ENCODE peak calls at places on chromosomes 13 and 19, in eight cellular contexts. C is non-pigmented ciliary epithelial cell; N is progenitor cell of endocrine pancreas; D is MG63; M is NCI-H1092 treated with DMSO at 0.1 percent for 48 hours; X is activated T-cell treated with anti-CD3 and anti-CD28 coated beads, Interleukin-2, amount 50 U/mL, for 1 hour; Q is T-helper 1 cell; O is adipocyte. S is an unnamed sample.

GRCh38 chr13:47110141-47110540 is 213.3 kb upstream of the HTR2A start:
- DNase-seq in C (no peak), Q (no peak), O (no peak), X (no peak), D (no peak), M (no peak), N (no peak), S (no peak)

GRCh38 chr13:114131581-114132418 is 623 bp downstream of the RASA3 start:
- DNase-seq in O (peak; percentile 64), C (no peak), D (peak; percentile 25), Q (peak; percentile 31), X (peak; percentile 56), M (peak; percentile 49), N (peak; percentile 42), S (no peak)

GRCh38 chr19:28505134-28505533 is 707.8 kb downstream of the UQCRFS1 start:
- DNase-seq in Q (no peak), N (no peak), X (no peak), C (no peak), M (no peak), O (no peak), D (no peak), S (no peak)

GRCh38 chr19:32878988-32879387 is 9.4 kb upstream of the SLC7A9 start:
- DNase-seq in N (no peak), D (no peak), O (no peak), X (no peak), M (no peak), C (no peak), Q (no peak), S (peak; percentile 28)

GRCh38 chr13:95099541-95099940 is 201.7 kb downstream of the ABCC4 start:
- DNase-seq in Q (no peak), X (no peak), N (no peak), C (peak; percentile 46), D (no peak), O (no peak), M (no peak), S (no peak)

GRCh38 chr19:47240996-47241918 is 10.3 kb upstream of the BBC3 start:
- DNase-seq in Q (peak; percentile 89), C (no peak), X (peak; percentile 87), D (peak; percentile 70), M (no peak), O (peak; percentile 84), N (peak; percentile 71), S (peak; percentile 75)

GRCh38 chr13:51478418-51479198 is 25.8 kb upstream of the INTS6 start:
- DNase-seq in Q (no peak), C (no peak), D (no peak), X (no peak), M (no peak), N (no peak), O (no peak), S (no peak)

GRCh38 chr19:58129284-58129683 is 21.3 kb downstream of the ZNF329 start:
- DNase-seq in M (no peak), O (no peak), C (no peak), D (no peak), X (no peak), Q (no peak), N (no peak), S (no peak)

GRCh38 chr19:54399189-54399588 is 16.1 kb upstream of the TTYH1 start:
- DNase-seq in N (no peak), Q (no peak), O (no peak), X (no peak), C (no peak), D (no peak), M (no peak), S (no peak)

GRCh38 chr19:30227661-30228112 is 144.5 kb upstream of the ZNF536 start:
- DNase-seq in N (peak; percentile 73), X (no peak), Q (peak; percentile 9), M (no peak), D (peak; percentile 77), O (peak; percentile 89), C (no peak), S (no peak)

GRCh38 chr19:6097911-6098310 is 12.4 kb downstream of the RFX2 start:
- DNase-seq in C (no peak), M (no peak), N (no peak), D (no peak), O (no peak), Q (no peak), X (no peak), S (no peak)

GRCh38 chr19:17686592-17687042 is 1.5 kb downstream of the UNC13A start:
- DNase-seq in Q (no peak), D (peak; percentile 31), X (no peak), C (no peak), M (peak; percentile 7), N (no peak), O (peak; percentile 24), S (no peak)

GRCh38 chr19:38173324-38174041 is 50.5 kb downstream of the DPF1 start:
- DNase-seq in D (peak; percentile 100), O (no peak), X (no peak), C (no peak), M (peak; percentile 90), N (no peak), Q (no peak), S (no peak)

GRCh38 chr13:43720780-43721397 is 65.9 kb downstream of the ENOX1 start:
- DNase-seq in C (peak; percentile 14), N (no peak), X (no peak), M (no peak), O (peak; percentile 35), D (peak; percentile 8), Q (no peak), S (no peak)

GRCh38 chr13:33904431-33904830 is 86.5 kb downstream of the RFC3 start:
- DNase-seq in C (no peak), M (no peak), N (no peak), Q (no peak), O (no peak), D (no peak), X (no peak), S (no peak)

GRCh38 chr13:109734002-109734785 is 52.2 kb downstream of the IRS2 start:
- DNase-seq in C (no peak), X (no peak), N (no peak), D (no peak), O (no peak), Q (no peak), M (peak; percentile 61), S (no peak)

GRCh38 chr13:20159646-20160345 is 1.1 kb downstream of the GJA3 start:
- DNase-seq in D (no peak), C (no peak), N (no peak), O (peak; percentile 46), X (no peak), Q (no peak), M (no peak), S (no peak)

GRCh38 chr13:35814573-35814972 is 316.6 kb downstream of the DCLK1 start:
- DNase-seq in D (no peak), X (no peak), M (peak; percentile 17), C (no peak), N (no peak), Q (no peak), O (peak; percentile 59), S (no peak)

GRCh38 chr13:62583466-62583865 is 1167.8 kb upstream of the PCDH20 start:
- DNase-seq in N (no peak), D (no peak), Q (no peak), C (no peak), M (no peak), X (no peak), O (no peak), S (no peak)

GRCh38 chr13:31859546-31859945 is 120.2 kb downstream of the RXFP2 start:
- DNase-seq in M (peak; percentile 54), X (no peak), Q (no peak), C (no peak), N (no peak), O (no peak), D (no peak), S (no peak)

GRCh38 chr19:6234527-6234926 is 45.2 kb downstream of the MLLT1 start:
- DNase-seq in N (no peak), Q (no peak), O (no peak), M (no peak), D (no peak), C (no peak), X (no peak), S (no peak)

GRCh38 chr19:5665781-5666513 is 14.4 kb downstream of the MICOS13 start:
- DNase-seq in X (no peak), O (peak; percentile 49), N (no peak), D (peak; percentile 22), M (no peak), Q (no peak), C (no peak), S (no peak)

GRCh38 chr13:26508885-26509284 is 48.6 kb upstream of the WASF3 start:
- DNase-seq in M (no peak), Q (no peak), X (no peak), C (no peak), O (peak; percentile 63), N (no peak), D (peak; percentile 97), S (no peak)

GRCh38 chr13:99371956-99372355 is 64.8 kb upstream of the GPR183 start:
- DNase-seq in C (no peak), Q (peak; percentile 69), D (no peak), M (no peak), N (no peak), X (peak; percentile 76), O (no peak), S (no peak)

S was measured in H1.